ENCODE peak calls at places on chromosomes 11 and 22, in four cellular contexts. E, S, G and P are unnamed samples.
A peak's percentile ranks its signal among the peaks of the same experiment; 100 is the strongest.

GRCh38 chr11:87778341-87778740 is 396.9 kb downstream of the RAB38 start:
- DNase-seq in S (no peak), E (no peak), G (no peak), P (no peak)

GRCh38 chr11:35276396-35276795 is 137.4 kb downstream of the CD44 start:
- DNase-seq in S (no peak), G (no peak), E (no peak), P (no peak)

GRCh38 chr22:50620861-50621490 is 7.0 kb downstream of the ARSA start:
- DNase-seq in E (no peak), S (no peak), G (no peak), P (no peak)

GRCh38 chr11:89604281-89604680 is 105.8 kb upstream of the TRIM77 start:
- DNase-seq in E (no peak), S (no peak), G (no peak), P (no peak)

GRCh38 chr11:111419641-111420327 is 40.7 kb upstream of the POU2AF1 start:
- DNase-seq in S (no peak), E (no peak), G (no peak), P (no peak)

GRCh38 chr11:79472736-79473536 is 32.1 kb upstream of the TENM4 start:
- DNase-seq in S (no peak), E (peak; percentile 63), G (no peak), P (no peak)

GRCh38 chr22:18110194-18110943 is at the start of gene TUBA8:
- DNase-seq in S (peak; percentile 87), E (peak; percentile 61), G (no peak), P (no peak)

GRCh38 chr22:33018232-33018864 is 39.8 kb downstream of the SYN3 start:
- DNase-seq in G (peak; percentile 22), S (peak; percentile 80), E (peak; percentile 93), P (peak; percentile 51)

GRCh38 chr11:7591992-7592391 is 78.2 kb downstream of the PPFIBP2 start:
- DNase-seq in E (no peak), G (no peak), S (no peak), P (no peak)

GRCh38 chr11:119101367-119101758 is 290 bp downstream of the DPAGT1 start:
- DNase-seq in E (peak; percentile 85), G (no peak), S (peak; percentile 47), P (peak; percentile 55)

GRCh38 chr11:75240381-75241035 is at the start of gene TPBGL:
- DNase-seq in G (no peak), E (peak; percentile 76), S (peak; percentile 79), P (peak; percentile 72)

GRCh38 chr22:18033204-18033998 is 9.0 kb upstream of the MICAL3 start:
- DNase-seq in S (no peak), G (no peak), E (no peak), P (no peak)

GRCh38 chr11:61480936-61481335 is 27.6 kb upstream of the LRRC10B start:
- DNase-seq in S (peak; percentile 79), E (peak; percentile 86), G (no peak), P (peak; percentile 38)

GRCh38 chr11:15848769-15849168 is 507.6 kb downstream of the SOX6 start:
- DNase-seq in G (no peak), E (no peak), S (no peak), P (no peak)

GRCh38 chr11:74311352-74311926 is at the start of gene P4HA3:
- DNase-seq in S (peak; percentile 92), G (peak; percentile 77), E (peak; percentile 92), P (peak; percentile 93)

GRCh38 chr22:26544489-26544888 is 32.2 kb upstream of the TFIP11 start:
- DNase-seq in E (no peak), S (no peak), G (no peak), P (no peak)

GRCh38 chr11:2122222-2122906 is 16.8 kb downstream of the IGF2 start:
- DNase-seq in S (peak; percentile 41), E (peak; percentile 47), G (no peak), P (no peak)

GRCh38 chr11:2536440-2536989 is 91.7 kb downstream of the KCNQ1 start:
- DNase-seq in E (no peak), S (no peak), G (no peak), P (no peak)

GRCh38 chr22:46696614-46697013 is 41.4 kb downstream of the CERK start:
- DNase-seq in S (peak; percentile 38), G (no peak), E (no peak), P (no peak)

GRCh38 chr11:34523053-34523452 is 9.5 kb upstream of the ELF5 start:
- DNase-seq in G (no peak), E (no peak), S (peak; percentile 70), P (no peak)

GRCh38 chr11:13962562-13963168 is at the start of gene SPON1:
- DNase-seq in S (peak; percentile 78), G (no peak), E (peak; percentile 77), P (no peak)

GRCh38 chr22:47370448-47371262 is 608.2 kb downstream of the TBC1D22A start:
- DNase-seq in E (no peak), S (peak; percentile 4), G (no peak), P (no peak)

GRCh38 chr22:43343262-43343988 is at the start of gene SCUBE1:
- DNase-seq in E (peak; percentile 88), S (peak; percentile 95), G (peak; percentile 64), P (peak; percentile 50)

GRCh38 chr11:130721736-130722135 is 194.5 kb downstream of the SNX19 start:
- DNase-seq in E (no peak), S (no peak), G (no peak), P (no peak)

GRCh38 chr22:27952091-27952490 is 33.0 kb upstream of the PITPNB start:
- DNase-seq in E (no peak), S (no peak), G (no peak), P (peak; percentile 45)

GRCh38 chr11:8373519-8374432 is 110.1 kb upstream of the LMO1 start:
- DNase-seq in G (no peak), S (no peak), E (no peak), P (no peak)

GRCh38 chr11:62556872-62557631 is 10.4 kb upstream of the AHNAK start:
- DNase-seq in S (no peak), G (no peak), E (no peak), P (no peak)

GRCh38 chr11:102829671-102830070 is 13.7 kb downstream of the MMP3 start:
- DNase-seq in E (no peak), G (no peak), S (no peak), P (no peak)

GRCh38 chr11:121930004-121930965 is 185.7 kb downstream of the BLID start:
- DNase-seq in S (no peak), E (no peak), G (no peak), P (no peak)

GRCh38 chr22:49372111-49372529 is 455.6 kb downstream of the BRD1 start:
- DNase-seq in G (no peak), S (no peak), E (no peak), P (no peak)

GRCh38 chr11:114169321-114169749 is 109.8 kb downstream of the ZBTB16 start:
- DNase-seq in G (no peak), S (no peak), E (no peak), P (no peak)
- TF ChIP-seq RFX5 in G (no peak), S (no peak), E (no peak), P (no peak)

GRCh38 chr11:71355266-71355665 is 92.9 kb downstream of the DHCR7 start:
- DNase-seq in G (no peak), E (no peak), S (no peak), P (no peak)

GRCh38 chr11:71354394-71355105 is 93.6 kb downstream of the DHCR7 start:
- DNase-seq in E (no peak), G (no peak), S (no peak), P (no peak)

GRCh38 chr11:71352226-71352625 is 96.0 kb downstream of the DHCR7 start:
- DNase-seq in G (no peak), S (no peak), E (no peak), P (no peak)

GRCh38 chr11:71352748-71353147 is 95.4 kb downstream of the DHCR7 start:
- DNase-seq in S (no peak), G (no peak), E (no peak), P (no peak)

GRCh38 chr11:71349627-71350026 is 97.2 kb upstream of the SHANK2 start:
- DNase-seq in S (no peak), G (no peak), E (no peak), P (no peak)
- TF ChIP-seq RFX5 in S (no peak), G (no peak), E (no peak), P (no peak)

DNA sequence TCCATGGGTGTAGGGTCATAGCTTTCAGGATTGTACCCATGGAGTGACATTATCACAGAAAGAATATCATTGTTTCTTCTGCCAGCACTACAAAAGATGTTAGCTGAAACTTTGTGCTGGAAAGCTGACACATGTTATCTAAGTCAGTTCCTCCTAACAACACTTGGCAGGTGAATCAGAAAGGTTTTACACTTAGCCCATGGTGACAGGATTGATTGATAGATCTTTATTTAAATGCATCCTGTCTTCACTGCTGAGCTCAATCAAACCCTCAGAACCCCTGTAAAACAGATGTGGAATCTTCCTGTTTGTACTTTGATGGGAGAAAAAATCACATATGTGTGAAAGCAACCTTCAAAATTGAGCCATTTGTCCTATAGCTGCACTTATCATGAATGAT is 811.5 kb upstream of the ANO3 start:
- DNase-seq in S (no peak), G (no peak), E (no peak), P (no peak)
- TF ChIP-seq RFX5 in S (no peak), G (no peak), E (no peak), P (no peak)

GRCh38 chr11:12271241-12271640 is 106.1 kb upstream of the PARVA start:
- DNase-seq in E (no peak), G (no peak), S (no peak), P (no peak)

GRCh38 chr11:12271826-12272366 is 105.5 kb upstream of the PARVA start:
- DNase-seq in E (no peak), G (no peak), S (no peak), P (no peak)

GRCh38 chr11:12270215-12270797 is 107.1 kb upstream of the PARVA start:
- DNase-seq in G (no peak), E (no peak), S (no peak), P (no peak)

GRCh38 chr11:12269446-12270214 is 107.7 kb upstream of the PARVA start:
- DNase-seq in G (no peak), S (peak; percentile 69), E (no peak), P (no peak)

GRCh38 chr11:12270817-12271216 is 106.6 kb upstream of the PARVA start:
- DNase-seq in S (no peak), G (no peak), E (no peak), P (no peak)
- TF ChIP-seq RFX5 in S (no peak), G (no peak), E (no peak), P (no peak)

DNA sequence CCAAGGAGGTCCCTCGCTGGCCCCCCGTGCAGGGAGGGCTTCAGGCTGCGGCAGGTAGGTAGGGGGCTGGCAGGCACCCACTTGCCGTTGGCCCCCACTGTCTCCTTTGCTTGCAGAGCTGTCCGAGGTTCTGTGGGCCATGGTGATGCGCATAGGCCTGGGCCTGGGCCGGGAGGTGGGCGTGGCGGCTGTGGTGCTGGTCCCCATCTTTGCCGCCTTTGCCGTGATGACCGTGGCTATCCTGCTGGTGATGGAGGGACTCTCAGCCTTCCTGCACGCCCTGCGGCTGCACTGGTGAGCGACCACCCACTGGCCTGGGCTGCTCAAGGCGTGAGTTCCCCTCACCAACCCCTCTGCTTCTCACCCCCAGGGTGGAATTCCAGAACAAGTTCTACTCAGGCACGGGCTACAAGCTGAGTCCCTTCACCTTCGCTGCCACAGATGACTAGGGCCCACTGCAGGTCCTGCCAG is 11.6 kb downstream of the TCIRG1 start:
- DNase-seq in E (peak; percentile 53), G (no peak), S (no peak), P (no peak)
- TF ChIP-seq RFX5 in E (no peak), G (no peak), S (no peak), P (no peak)

GRCh38 chr11:19088791-19089190 is 28.2 kb upstream of the ZDHHC13 start:
- DNase-seq in E (no peak), G (no peak), S (no peak), P (no peak)
- TF ChIP-seq RFX5 in E (no peak), G (no peak), S (no peak), P (no peak)